ENCODE peak calls at places on chromosomes 4 and X, in four cellular contexts. D is K562, G is HCT116, H is HepG2. X is an unnamed sample.
A peak's percentile ranks its signal among the peaks of the same experiment; 100 is the strongest.

GRCh38 chr4:55027596-55027995 is 97.8 kb downstream of the KDR start:
- DNase-seq in H (no peak), D (no peak), G (no peak), X (no peak)

GRCh38 chrX:101442095-101442494 is 34.1 kb downstream of the HNRNPH2 start:
- DNase-seq in H (no peak), D (no peak), G (no peak), X (no peak)

GRCh38 chr4:78529569-78530209 is 21.9 kb upstream of the ANXA3 start:
- DNase-seq in D (no peak), G (no peak), H (no peak), X (no peak)

GRCh38 chr4:102569200-102569599 is 68.0 kb downstream of the NFKB1 start:
- DNase-seq in G (no peak), H (no peak), D (no peak), X (no peak)

GRCh38 chr4:141643557-141643956 is 7.2 kb downstream of the IL15 start:
- DNase-seq in H (no peak), G (peak; percentile 23), D (no peak), X (no peak)

GRCh38 chr4:151644625-151645024 is 116.2 kb downstream of the GATB start:
- DNase-seq in H (peak; percentile 44), D (peak; percentile 28), G (peak; percentile 10), X (no peak)

GRCh38 chr4:8050555-8051206 is 107.9 kb downstream of the ABLIM2 start:
- DNase-seq in G (no peak), D (no peak), H (peak; percentile 92), X (no peak)

GRCh38 chrX:40172169-40172979 is 74.6 kb upstream of the BCOR start:
- DNase-seq in G (no peak), D (peak; percentile 76), H (no peak), X (no peak)

GRCh38 chrX:53471346-53471745 is 37.2 kb upstream of the HSD17B10 start:
- DNase-seq in G (no peak), H (no peak), D (peak; percentile 6), X (no peak)
- TF ChIP-seq TCF7L2 in G (no peak), H (no peak), D (no peak), X (no peak)

DNA sequence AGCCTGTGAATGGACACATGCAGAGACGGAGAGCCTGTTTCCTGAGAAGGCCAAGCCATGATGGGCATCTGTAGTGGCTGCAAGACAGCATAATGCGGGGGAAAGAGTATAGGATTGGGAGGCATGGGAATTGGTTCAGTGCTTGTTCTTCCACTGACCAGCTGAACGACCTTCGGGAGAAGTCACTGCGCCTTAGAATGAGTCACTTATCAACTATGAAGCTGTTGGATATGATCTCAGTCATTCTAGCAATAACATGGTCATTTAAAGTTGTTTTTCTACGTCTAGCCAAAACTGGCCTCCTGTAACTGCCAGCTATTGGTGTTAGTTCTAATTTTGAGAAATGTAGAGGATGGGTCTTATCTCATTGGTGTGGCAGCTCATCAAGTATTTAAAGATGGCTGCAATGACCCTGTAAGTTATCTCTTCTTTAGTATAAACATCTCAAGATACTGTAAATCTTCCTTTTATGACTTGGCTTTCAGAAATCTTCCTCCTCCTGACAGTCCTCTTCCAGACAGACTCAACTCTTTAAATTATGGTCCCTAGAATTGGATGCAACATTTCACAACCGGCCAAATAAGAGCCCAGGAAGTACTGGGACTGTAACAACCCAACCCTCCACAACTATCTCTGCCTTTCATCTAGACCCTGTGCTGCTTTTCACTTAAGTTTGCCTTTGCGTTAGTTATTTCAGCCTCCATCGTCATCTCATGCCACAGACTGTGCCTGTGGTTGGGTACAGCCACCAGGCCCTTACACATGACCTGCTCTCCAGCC is 243.3 kb downstream of the CBR4 start:
- DNase-seq in H (no peak), D (no peak), G (no peak), X (no peak)
- TF ChIP-seq SIN3A in H (no peak), D (no peak), G (no peak), X (no peak)

DNA sequence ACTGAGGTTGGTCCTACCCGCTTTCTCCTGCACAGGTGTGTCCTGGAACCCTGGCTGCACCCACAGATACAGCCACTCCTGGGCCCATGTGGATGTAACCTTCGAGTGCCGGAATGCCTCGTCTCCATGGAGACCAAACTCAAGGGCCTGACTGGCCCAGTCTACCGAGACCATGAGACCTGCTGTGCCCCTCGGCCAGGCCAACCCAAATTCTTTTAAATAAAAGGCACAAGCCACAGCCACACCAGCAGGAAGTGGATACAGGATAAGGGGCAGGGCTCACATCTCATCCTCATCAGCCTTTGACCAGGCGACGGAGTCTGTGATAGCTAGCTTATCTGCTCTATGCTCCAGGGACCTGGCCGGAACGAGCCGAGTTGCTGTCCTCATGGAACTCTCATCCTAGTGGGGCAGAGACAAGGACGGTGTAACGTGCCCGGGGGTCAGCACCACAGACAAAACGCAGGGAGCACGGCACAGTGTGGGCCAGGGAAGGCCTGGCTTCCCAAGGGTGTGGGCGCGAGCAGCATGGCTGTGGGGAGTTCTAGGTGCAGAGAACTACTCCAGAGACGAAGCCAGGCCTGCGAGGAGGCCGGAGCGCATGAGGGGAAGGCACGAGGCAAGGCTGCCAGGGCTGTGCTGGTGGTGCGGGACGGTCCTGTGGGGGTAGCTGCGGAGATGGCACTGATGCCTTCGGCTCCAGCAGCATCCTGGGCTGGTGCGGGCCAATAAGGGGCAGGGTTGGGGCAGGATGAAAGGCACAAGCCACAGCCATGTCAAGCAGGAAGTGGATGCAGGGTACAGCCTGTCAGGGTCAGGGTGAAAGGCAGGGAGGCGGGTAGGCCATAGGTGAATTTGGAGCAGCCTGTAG is 22.7 kb downstream of the NOP14 start:
- DNase-seq in D (no peak), H (no peak), G (no peak), X (no peak)
- TF ChIP-seq TCF7L2 in D (no peak), H (no peak), G (no peak), X (no peak)

DNA sequence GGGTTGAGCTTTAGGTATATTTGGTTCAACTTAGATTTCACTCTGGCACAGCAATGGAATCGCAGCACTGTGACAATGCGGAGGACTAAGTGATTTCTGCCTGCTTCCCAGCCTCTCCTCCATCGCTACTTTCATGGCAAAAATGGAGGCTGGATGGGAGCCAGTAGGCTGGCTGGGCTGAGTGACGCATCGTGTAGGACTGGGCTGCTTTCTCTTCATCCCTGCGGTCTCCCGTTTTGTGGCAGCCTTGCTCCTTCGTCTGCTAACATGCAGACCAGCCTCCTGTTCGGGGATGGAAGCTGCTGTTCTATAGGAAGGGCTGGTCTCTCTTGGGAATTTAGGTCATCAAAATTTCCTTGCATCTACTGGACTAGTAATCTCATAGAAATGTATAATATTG is 15.9 kb upstream of the RGS12 start:
- DNase-seq in D (no peak), G (no peak), H (no peak), X (no peak)
- TF ChIP-seq SIN3A in D (no peak), G (no peak), H (no peak), X (no peak)

GRCh38 chrX:154596290-154596929 is 11.5 kb downstream of the CTAG1A start:
- DNase-seq in G (no peak), D (no peak), H (no peak), X (no peak)
- TF ChIP-seq TCF7L2 in G (no peak), D (no peak), H (no peak), X (peak; percentile 73)

GRCh38 chr4:95232358-95233156 is 316.2 kb downstream of the UNC5C start:
- DNase-seq in D (no peak), H (no peak), G (no peak), X (no peak)

DNA sequence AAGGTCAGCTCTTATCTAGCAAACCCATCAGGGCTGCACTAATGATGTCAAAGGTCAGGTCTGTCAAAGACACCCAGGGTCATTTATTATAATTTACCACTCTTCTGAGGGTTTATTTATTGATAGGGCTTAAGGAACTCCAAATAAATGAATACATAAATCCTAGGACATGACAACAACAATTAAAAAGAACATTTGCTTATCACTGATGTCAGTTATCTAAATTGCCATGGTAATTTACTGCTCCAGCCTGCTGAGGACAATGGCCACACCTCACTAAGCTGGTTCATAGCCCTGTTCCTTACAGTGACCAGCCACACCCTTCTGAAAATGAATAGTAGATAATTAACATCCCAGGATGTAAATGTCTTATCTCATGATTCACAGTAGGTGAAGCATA is 317.1 kb downstream of the UNC5C start:
- DNase-seq in H (no peak), D (peak; percentile 13), G (no peak), X (no peak)
- TF ChIP-seq SIN3A in H (no peak), D (no peak), G (no peak), X (no peak)

GRCh38 chr4:153296424-153296823 is 48.1 kb upstream of the MND1 start:
- DNase-seq in D (no peak), H (no peak), G (no peak), X (no peak)
- TF ChIP-seq TCF7L2 in D (no peak), H (no peak), G (no peak), X (no peak)